ENCODE peak calls at places on chromosomes 6 and 20, in six cellular contexts. U is neuronal stem cell, V is mesenchymal stem cell, C is IMR-90, O is H1, E is H9. D is an unnamed sample.
A peak's percentile ranks its signal among the peaks of the same experiment; 100 is the strongest.

GRCh38 chr6:50819906-50820589 is 1.4 kb downstream of the TFAP2B start:
- DNase-seq in U (no peak), V (no peak), C (no peak), O (no peak), E (peak; percentile 58), D (no peak)

GRCh38 chr20:53942121-53942816 is 128.1 kb downstream of the BCAS1 start:
- DNase-seq in U (no peak), V (no peak), C (no peak), O (no peak), E (peak; percentile 83), D (no peak)

GRCh38 chr20:51696304-51697118 is 71.7 kb downstream of the ATP9A start:
- DNase-seq in U (no peak), V (peak; percentile 50), C (no peak), O (no peak), E (no peak), D (no peak)

GRCh38 chr6:36906539-36906938 is 20.8 kb downstream of the C6orf89 start:
- DNase-seq in U (no peak), V (no peak), C (no peak), O (no peak), E (no peak), D (no peak)

GRCh38 chr20:4297141-4297826 is 281.9 kb upstream of the RNF24 start:
- DNase-seq in U (no peak), V (no peak), C (peak; percentile 2), O (no peak), E (no peak), D (no peak)

GRCh38 chr6:75244063-75244575 is 518 bp upstream of the COX7A2 start:
- DNase-seq in U (no peak), V (no peak), C (peak; percentile 12), O (no peak), E (no peak), D (no peak)

GRCh38 chr6:90273863-90274262 is 22.8 kb downstream of the BACH2 start:
- DNase-seq in U (no peak), V (no peak), C (no peak), O (no peak), E (no peak), D (no peak)

GRCh38 chr20:54335299-54335698 is 127.4 kb downstream of the PFDN4 start:
- DNase-seq in U (no peak), V (no peak), C (no peak), O (no peak), E (no peak), D (no peak)

GRCh38 chr20:44204156-44204831 is 6.3 kb downstream of the OSER1 start:
- DNase-seq in U (no peak), V (peak; percentile 89), C (peak; percentile 96), O (no peak), E (no peak), D (peak; percentile 98)

GRCh38 chr6:162727347-162728176 is at the start of the genes PACRG and PRKN:
- DNase-seq in U (peak; percentile 99), V (peak; percentile 98), C (peak; percentile 85), O (peak; percentile 99), E (peak; percentile 100), D (peak; percentile 100)

GRCh38 chr6:157406666-157407065 is 25.7 kb downstream of the ZDHHC14 start:
- DNase-seq in U (peak; percentile 29), V (no peak), C (no peak), O (no peak), E (no peak), D (no peak)

GRCh38 chr20:31593221-31594001 is 11.7 kb upstream of the ID1 start:
- DNase-seq in U (no peak), V (peak; percentile 79), C (peak; percentile 89), O (no peak), E (peak; percentile 48), D (peak; percentile 97)

GRCh38 chr20:57553376-57554018 is 7.4 kb upstream of the PCK1 start:
- DNase-seq in U (no peak), V (no peak), C (no peak), O (no peak), E (no peak), D (no peak)

GRCh38 chr20:43325926-43326325 is 131.8 kb upstream of the SRSF6 start:
- DNase-seq in U (no peak), V (no peak), C (no peak), O (no peak), E (no peak), D (no peak)

GRCh38 chr6:92485487-92485886 is 933.9 kb downstream of the EPHA7 start:
- DNase-seq in U (no peak), V (no peak), C (no peak), O (no peak), E (no peak), D (no peak)

GRCh38 chr6:141309295-141309694 is 823.4 kb upstream of the GJE1 start:
- DNase-seq in U (no peak), V (no peak), C (no peak), O (no peak), E (no peak), D (no peak)

DNA sequence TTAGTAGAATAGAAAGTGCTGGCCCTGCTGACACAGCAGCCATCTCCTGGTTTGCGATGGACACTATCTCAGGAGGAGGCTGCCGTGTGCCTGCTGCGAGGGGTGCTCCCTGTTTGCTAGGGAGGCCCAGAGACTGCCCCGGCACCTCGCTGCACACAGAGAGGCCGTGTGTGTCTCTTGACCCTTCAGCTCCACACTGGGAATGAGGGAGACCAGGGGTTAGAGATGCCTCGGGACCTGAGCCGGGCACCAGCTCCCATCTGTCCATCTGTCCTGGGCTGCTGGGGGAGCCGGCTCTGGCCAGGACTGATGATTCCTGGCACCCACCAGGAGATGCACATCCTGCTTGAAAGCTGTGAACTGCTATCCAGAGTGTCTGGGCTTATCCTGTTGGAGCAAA is 18.2 kb downstream of the PHACTR3 start:
- DNase-seq in U (no peak), V (no peak), C (no peak), O (no peak), E (no peak), D (no peak)
- H3K14ac ChIP-seq in U (peak overlapping the region; percentile 28), V (no peak overlapping the region), C (no peak overlapping the region), O (no peak overlapping the region), E (no peak overlapping the region), D (no peak overlapping the region)

DNA sequence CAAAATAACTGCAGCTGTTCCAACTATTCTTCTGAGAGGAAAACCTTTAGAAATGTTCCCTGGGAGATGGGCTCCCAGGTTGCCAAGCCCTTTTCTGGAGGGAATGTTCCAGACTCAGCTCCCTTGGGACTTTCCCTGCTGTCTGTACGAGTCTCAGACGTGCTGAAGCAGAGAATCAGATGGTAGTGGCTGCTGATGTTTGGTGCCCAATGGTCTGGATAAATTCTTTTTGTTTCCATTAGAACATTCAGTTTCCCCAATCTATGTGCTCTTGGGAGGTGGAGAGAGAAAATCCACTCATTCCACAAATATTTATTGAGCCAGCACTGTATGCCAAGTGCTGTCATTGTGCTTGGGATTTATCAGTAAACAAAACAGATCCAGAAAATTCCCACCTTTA is 40.0 kb downstream of the SNHG17 start:
- DNase-seq in U (no peak), V (peak; percentile 36), C (no peak), O (no peak), E (no peak), D (no peak)
- H3K14ac ChIP-seq in U (no peak overlapping the region), V (no peak overlapping the region), C (no peak overlapping the region), O (no peak overlapping the region), E (no peak overlapping the region), D (no peak overlapping the region)

GRCh38 chr20:45919951-45920794 is 8.2 kb upstream of the PLTP start:
- DNase-seq in U (no peak), V (peak; percentile 36), C (peak; percentile 75), O (no peak), E (no peak), D (no peak)

GRCh38 chr20:45918779-45919535 is 7.0 kb upstream of the PLTP start:
- DNase-seq in U (no peak), V (peak; percentile 42), C (peak; percentile 21), O (no peak), E (no peak), D (peak; percentile 74)

GRCh38 chr20:45918182-45918737 is 6.3 kb upstream of the PLTP start:
- DNase-seq in U (no peak), V (peak; percentile 83), C (peak; percentile 77), O (no peak), E (no peak), D (no peak)

GRCh38 chr20:45919536-45919933 is 7.6 kb upstream of the PLTP start:
- DNase-seq in U (no peak), V (peak; percentile 45), C (peak; percentile 94), O (no peak), E (no peak), D (no peak)

DNA sequence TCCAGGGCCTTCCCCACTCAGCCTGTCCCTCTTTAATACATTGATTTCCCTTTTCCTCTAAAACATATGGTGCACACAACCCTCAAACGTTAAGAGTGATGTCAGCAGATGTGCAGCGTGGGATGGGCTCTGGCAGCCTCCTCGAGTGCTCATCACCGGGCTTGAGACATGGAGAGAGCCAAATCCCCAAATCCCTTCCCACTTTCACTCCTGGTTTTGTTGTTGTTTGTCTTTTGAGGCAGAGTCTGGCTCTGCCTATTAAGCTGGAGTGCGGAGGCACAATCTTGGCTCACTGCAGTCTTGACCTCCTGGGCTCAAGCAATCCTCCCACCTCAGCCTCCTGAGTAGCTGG is 5.8 kb upstream of the PLTP start:
- DNase-seq in U (no peak), V (peak; percentile 30), C (peak; percentile 75), O (no peak), E (no peak), D (no peak)
- H3K14ac ChIP-seq in U (no peak overlapping the region), V (no peak overlapping the region), C (peak overlapping the region; percentile 16), O (no peak overlapping the region), E (no peak overlapping the region), D (no peak overlapping the region)

GRCh38 chr20:47981242-47981641 is 196.0 kb upstream of the SULF2 start:
- DNase-seq in U (no peak), V (no peak), C (no peak), O (no peak), E (no peak), D (no peak)
- H3K14ac ChIP-seq in U (no peak overlapping the region), V (no peak overlapping the region), C (no peak overlapping the region), O (no peak overlapping the region), E (no peak overlapping the region), D (no peak overlapping the region)

DNA sequence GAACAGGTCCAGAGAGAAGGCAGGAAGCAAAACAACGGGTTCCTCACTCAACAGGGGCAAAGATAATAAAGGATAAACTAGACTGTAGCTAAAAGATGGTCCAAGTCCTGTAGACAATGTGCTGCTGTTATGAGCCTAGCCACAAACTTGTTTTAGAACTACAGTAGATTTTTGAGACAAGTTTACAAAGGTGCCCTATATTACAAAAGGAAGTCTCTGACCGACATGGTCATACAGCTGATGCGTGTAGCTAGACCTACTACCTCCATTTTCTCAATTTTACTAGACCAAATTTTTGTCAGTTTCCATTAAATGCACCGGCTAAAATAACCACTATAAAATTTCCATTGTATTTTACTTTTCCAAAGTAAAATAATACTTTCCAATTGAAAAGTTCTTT is 11.9 kb downstream of the FAM8A1 start:
- DNase-seq in U (no peak), V (no peak), C (no peak), O (no peak), E (no peak), D (no peak)
- H3K14ac ChIP-seq in U (no peak overlapping the region), V (no peak overlapping the region), C (no peak overlapping the region), O (no peak overlapping the region), E (no peak overlapping the region), D (no peak overlapping the region)

DNA sequence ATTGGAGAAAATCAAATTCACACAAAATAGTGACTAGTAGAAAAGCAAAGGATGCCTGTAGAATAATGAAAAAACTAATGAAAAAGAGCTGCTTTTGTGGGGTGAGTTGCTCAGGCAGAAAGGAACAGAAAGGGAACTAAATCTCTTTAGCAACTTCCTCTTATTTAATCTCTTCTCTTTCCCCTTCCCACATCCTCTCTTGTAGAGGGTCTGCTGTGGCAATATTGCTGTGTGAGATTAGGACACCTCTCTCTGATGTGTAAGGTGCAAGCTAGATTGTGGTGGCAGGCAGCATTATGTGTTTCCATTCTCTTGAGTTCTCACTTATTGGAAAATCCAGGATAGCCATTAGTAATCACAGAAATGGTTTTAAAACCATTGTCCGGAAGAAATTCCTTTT is 49.7 kb downstream of the SYNE1 start:
- DNase-seq in U (no peak), V (no peak), C (no peak), O (no peak), E (no peak), D (no peak)
- H3K14ac ChIP-seq in U (no peak overlapping the region), V (no peak overlapping the region), C (no peak overlapping the region), O (no peak overlapping the region), E (no peak overlapping the region), D (no peak overlapping the region)

GRCh38 chr6:38856490-38856889 is 141.4 kb downstream of the DNAH8 start:
- DNase-seq in U (no peak), V (no peak), C (no peak), O (no peak), E (no peak), D (no peak)
- H3K14ac ChIP-seq in U (no peak overlapping the region), V (no peak overlapping the region), C (no peak overlapping the region), O (no peak overlapping the region), E (no peak overlapping the region), D (no peak overlapping the region)